ENCODE peak calls at places on chromosomes 13 and 19, in nine cellular contexts. O, A, Y, K, P, T, Z, W and S are unnamed samples.

GRCh38 chr13:43307921-43308433 is 284.6 kb downstream of the DNAJC15 start:
- DNase-seq in O (no peak), A (peak), Y (peak), K (no peak), P (peak), T (no peak), Z (no peak), W (peak), S (peak)

GRCh38 chr13:20814224-20814910 is 40.6 kb upstream of the EEF1AKMT1 start:
- DNase-seq in O (no peak), A (peak), Y (no peak), K (no peak), P (peak), T (no peak), Z (no peak), W (peak), S (peak)

GRCh38 chr19:7540761-7541480 is 5.4 kb downstream of the PNPLA6 start:
- DNase-seq in O (no peak), A (peak), Y (peak), K (no peak), P (no peak), T (no peak), Z (no peak), W (peak), S (peak)

GRCh38 chr19:7645656-7646425 is 8.9 kb downstream of the STXBP2 start:
- DNase-seq in O (no peak), A (no peak), Y (no peak), K (no peak), P (no peak), T (no peak), Z (no peak), W (no peak), S (no peak)

GRCh38 chr13:70938462-70938861 is 830.2 kb upstream of the KLHL1 start:
- DNase-seq in O (no peak), A (no peak), Y (no peak), K (no peak), P (no peak), T (no peak), Z (no peak), W (no peak), S (no peak)

GRCh38 chr13:100274942-100275506 is 186.1 kb downstream of the PCCA start:
- DNase-seq in O (no peak), A (no peak), Y (no peak), K (no peak), P (no peak), T (no peak), Z (no peak), W (no peak), S (no peak)

GRCh38 chr13:58343081-58343480 is 711.5 kb downstream of the PCDH17 start:
- DNase-seq in O (no peak), A (peak), Y (no peak), K (no peak), P (no peak), T (no peak), Z (no peak), W (no peak), S (no peak)

GRCh38 chr13:107778094-107778493 is 437.2 kb downstream of the LIG4 start:
- DNase-seq in O (no peak), A (no peak), Y (no peak), K (no peak), P (no peak), T (no peak), Z (no peak), W (no peak), S (no peak)

GRCh38 chr13:59823495-59823894 is 340.2 kb downstream of the DIAPH3 start:
- DNase-seq in O (no peak), A (peak), Y (no peak), K (no peak), P (no peak), T (no peak), Z (no peak), W (no peak), S (peak)

GRCh38 chr13:44075113-44075512 is 195.4 kb downstream of the LACC1 start:
- DNase-seq in O (no peak), A (no peak), Y (no peak), K (no peak), P (no peak), T (no peak), Z (no peak), W (no peak), S (no peak)

GRCh38 chr19:41356984-41357739 is 3.4 kb upstream of the TGFB1 start:
- DNase-seq in O (no peak), A (no peak), Y (no peak), K (no peak), P (no peak), T (no peak), Z (no peak), W (no peak), S (no peak)

GRCh38 chr19:2302319-2303208 is 5.4 kb downstream of the LINGO3 start:
- DNase-seq in O (peak), A (no peak), Y (no peak), K (no peak), P (no peak), T (no peak), Z (peak), W (peak), S (no peak)

GRCh38 chr13:46687810-46688209 is 109.2 kb downstream of the ESD start:
- DNase-seq in O (no peak), A (peak), Y (peak), K (no peak), P (no peak), T (no peak), Z (no peak), W (no peak), S (peak)